ENCODE peak calls at places on chromosome 3, in five cellular contexts. K, C, F, Z and R are unnamed samples.

GRCh38 chr3:70021267-70021666 is 21.7 kb downstream of the SAMMSON start:
- DNase-seq in K (no peak), C (no peak), F (no peak), Z (no peak), R (no peak)

GRCh38 chr3:137792633-137793271 is 28.6 kb downstream of the SOX14 start:
- DNase-seq in K (no peak), F (peak), C (no peak), Z (peak), R (no peak)

GRCh38 chr3:185583925-185584324 is 2.2 kb upstream of the SENP2 start:
- DNase-seq in K (no peak), C (no peak), Z (peak), F (no peak), R (no peak)

GRCh38 chr3:125234831-125235230 is 22.3 kb upstream of the SLC12A8 start:
- DNase-seq in Z (no peak), C (no peak), F (no peak), K (no peak), R (no peak)

GRCh38 chr3:59772416-59773408 is 722.9 kb upstream of the CFAP20DC start:
- DNase-seq in C (no peak), Z (no peak), F (no peak), K (no peak), R (no peak)

GRCh38 chr3:98325055-98325454 is 28.6 kb upstream of the OR5K4 start:
- DNase-seq in Z (no peak), K (no peak), F (peak), C (no peak), R (no peak)

GRCh38 chr3:154132777-154133375 is 11.7 kb downstream of the ARHGEF26 start:
- DNase-seq in Z (peak), C (peak), F (no peak), K (peak), R (no peak)

GRCh38 chr3:108215876-108216275 is 6.3 kb downstream of the IFT57 start:
- DNase-seq in Z (no peak), K (no peak), F (no peak), C (no peak), R (no peak)

GRCh38 chr3:195844671-195845218 is 33.0 kb upstream of the MUC4 start:
- DNase-seq in F (no peak), C (no peak), K (no peak), Z (no peak), R (no peak)

GRCh38 chr3:102176393-102176792 is 258.4 kb upstream of the ZPLD1 start:
- DNase-seq in K (no peak), C (no peak), Z (no peak), F (no peak), R (no peak)

GRCh38 chr3:13718437-13718836 is 161.4 kb downstream of the WNT7A start:
- DNase-seq in K (no peak), F (no peak), C (no peak), Z (no peak), R (peak)

GRCh38 chr3:52780298-52780585 is 2.8 kb downstream of the ITIH1 start:
- DNase-seq in F (no peak), C (no peak), Z (no peak), K (no peak), R (peak)

GRCh38 chr3:184004483-184004882 is 13.2 kb downstream of the ABCC5 start:
- DNase-seq in C (no peak), F (no peak), K (peak), Z (no peak), R (no peak)

GRCh38 chr3:111338059-111338698 is 203.8 kb upstream of the CD96 start:
- DNase-seq in C (peak), Z (peak), K (no peak), F (peak), R (peak)

GRCh38 chr3:60010778-60011177 is 961.0 kb upstream of the CFAP20DC start:
- DNase-seq in K (no peak), C (no peak), F (no peak), Z (no peak), R (no peak)

GRCh38 chr3:111801697-111802655 is 57.1 kb upstream of the PHLDB2 start:
- DNase-seq in C (peak), F (no peak), K (peak), Z (peak), R (peak)

GRCh38 chr3:81585057-81585456 is 176.4 kb downstream of the GBE1 start:
- DNase-seq in F (no peak), C (no peak), Z (no peak), K (no peak), R (no peak)

GRCh38 chr3:102163039-102163817 is 271.6 kb upstream of the ZPLD1 start:
- DNase-seq in Z (peak), F (no peak), C (peak), K (peak), R (peak)

GRCh38 chr3:136545664-136546266 is 206.4 kb downstream of the STAG1 start:
- DNase-seq in Z (no peak), C (no peak), F (no peak), K (no peak), R (no peak)

GRCh38 chr3:183265713-183266417 is 12.8 kb downstream of the B3GNT5 start:
- DNase-seq in C (no peak), F (no peak), K (peak), Z (peak), R (peak)

GRCh38 chr3:45885979-45886711 is at the start of gene CCR9:
- DNase-seq in C (no peak), Z (no peak), F (no peak), K (no peak), R (no peak)

GRCh38 chr3:147420361-147421183 is 11.4 kb downstream of the ZIC1 start:
- DNase-seq in Z (no peak), K (no peak), F (no peak), C (no peak), R (no peak)
- H3K4me3 ChIP-seq in Z (no peak), K (no peak), F (no peak), C (no peak), R (no peak)

DNA sequence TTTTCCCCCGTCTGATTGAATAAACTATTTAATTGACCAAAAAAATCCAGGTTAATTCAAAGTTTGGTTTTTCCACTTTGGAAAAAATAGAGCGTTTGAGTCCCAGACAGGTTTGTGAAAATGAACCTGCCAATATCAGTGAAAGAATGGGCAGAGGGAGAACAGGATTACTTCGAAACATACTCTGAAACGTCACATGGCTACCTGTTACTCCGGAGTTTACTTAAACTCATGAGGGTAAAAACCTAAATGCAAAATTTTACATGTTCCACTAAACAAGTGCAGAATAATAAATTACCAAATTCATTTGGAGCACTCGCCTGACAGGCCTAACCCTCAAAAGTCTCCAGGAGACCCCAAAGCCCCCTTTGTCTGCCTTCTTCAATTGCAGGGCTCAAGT is 419.9 kb downstream of the MECOM start:
- DNase-seq in Z (no peak), C (no peak), K (no peak), F (no peak), R (no peak)
- H3K4me3 ChIP-seq in Z (no peak), C (no peak), K (no peak), F (no peak), R (no peak)

DNA sequence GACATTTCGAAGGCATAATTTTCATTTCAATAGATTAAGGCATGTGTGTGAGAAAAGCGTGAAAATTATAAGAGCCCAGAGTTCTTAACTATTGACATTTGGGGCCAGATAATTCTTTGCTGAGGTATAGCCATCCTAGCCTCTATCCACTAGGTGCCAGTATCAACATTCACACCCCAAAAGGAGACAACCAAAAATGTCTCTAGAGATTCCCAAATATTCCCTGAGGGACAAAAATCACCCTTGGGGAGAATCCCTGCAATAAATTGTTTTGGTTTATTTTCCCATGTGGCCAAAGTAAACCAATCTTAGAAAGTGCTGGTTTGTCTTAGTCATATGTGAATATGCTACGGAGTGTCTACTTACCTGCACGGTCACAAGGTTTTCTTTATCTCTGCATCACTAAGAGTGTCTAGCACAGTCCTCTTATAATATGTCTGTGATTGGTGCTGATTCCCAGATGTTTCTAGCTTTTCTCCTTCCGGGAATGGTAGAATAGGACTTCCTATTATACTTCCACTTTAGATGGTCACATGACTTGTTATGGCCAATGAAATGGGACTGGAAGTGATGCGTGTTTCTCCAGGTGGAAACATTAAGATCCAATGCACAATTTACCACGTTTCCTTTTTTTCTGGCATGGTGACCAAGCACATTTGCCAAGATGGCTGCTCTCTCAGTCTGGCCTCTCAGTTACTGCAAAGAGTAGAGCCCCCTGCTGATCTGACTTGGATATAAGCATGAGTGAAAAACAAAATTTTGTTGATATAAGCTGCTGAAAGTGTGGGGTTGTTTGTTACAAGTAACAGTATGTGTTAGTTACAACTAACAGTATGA is 8.0 kb upstream of the KBTBD8 start:
- DNase-seq in K (peak), F (no peak), Z (no peak), C (no peak), R (no peak)
- H3K4me3 ChIP-seq in K (peak), F (no peak), Z (no peak), C (no peak), R (no peak)

DNA sequence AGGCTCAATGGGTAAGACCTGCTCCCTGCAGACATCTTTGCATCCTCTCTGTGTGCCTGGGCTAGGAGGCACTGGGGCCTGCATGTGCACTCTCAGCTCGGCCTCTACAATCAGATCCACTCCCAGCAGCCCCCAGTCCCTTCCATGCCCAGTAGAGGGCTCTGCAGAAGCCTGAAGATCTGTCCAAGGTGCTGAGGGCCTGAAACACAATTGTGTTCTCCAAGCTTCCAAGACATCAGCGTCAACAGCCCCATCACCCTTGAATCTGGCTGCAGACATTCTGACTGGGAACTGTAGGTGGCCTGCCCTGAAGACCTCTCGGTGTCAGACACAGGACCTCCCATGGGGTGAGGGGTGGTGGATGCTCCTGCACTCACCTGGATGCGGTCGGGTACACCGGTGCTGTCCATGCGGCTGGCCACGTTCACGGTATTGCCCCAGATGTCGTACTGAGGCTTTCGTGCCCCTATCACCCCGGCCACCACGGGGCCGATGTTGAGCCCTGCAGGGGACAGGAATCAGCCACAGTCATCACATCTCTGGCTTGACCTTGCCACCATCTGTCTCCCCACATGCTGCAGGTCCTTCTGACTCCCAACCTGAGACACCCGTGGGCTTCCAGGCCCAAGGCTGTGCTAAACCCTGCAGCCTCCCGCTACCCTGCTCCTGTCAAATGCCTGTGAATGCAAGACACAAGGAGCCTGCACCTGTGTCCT is 84.7 kb downstream of the SEC22A start:
- DNase-seq in K (peak), Z (peak), C (no peak), F (peak), R (peak)
- H3K4me3 ChIP-seq in K (no peak), Z (no peak), C (no peak), F (no peak), R (no peak)